ENCODE peak calls at places on chromosomes 11 and 22, in four cellular contexts. Z is astrocyte of the spinal cord, K is fibroblast of mammary gland, J is bronchial epithelial cell. S is an unnamed sample.

GRCh38 chr22:20422271-20422958 is 15.2 kb downstream of the SCARF2 start:
- DNase-seq in Z (peak), J (no peak), K (peak), S (peak)

GRCh38 chr11:122367809-122368231 is 251.8 kb upstream of the BLID start:
- DNase-seq in K (peak), Z (peak), J (peak), S (peak)

GRCh38 chr11:128879817-128880216 is 11.3 kb upstream of the KCNJ5 start:
- DNase-seq in J (no peak), Z (no peak), K (no peak), S (no peak)

GRCh38 chr11:6609502-6610015 is 2.5 kb downstream of the TAF10 start:
- DNase-seq in J (no peak), K (no peak), Z (no peak), S (no peak)

GRCh38 chr11:103016031-103016430 is 60.5 kb upstream of the MMP13 start:
- DNase-seq in J (no peak), Z (no peak), K (peak), S (no peak)

GRCh38 chr11:45150301-45150700 is 3.9 kb downstream of the PRDM11 start:
- DNase-seq in K (no peak), J (no peak), Z (no peak), S (no peak)

GRCh38 chr11:28123151-28123571 is 15.0 kb downstream of the METTL15 start:
- DNase-seq in Z (peak), J (no peak), K (peak), S (peak)

GRCh38 chr22:36411589-36412258 is 24.0 kb upstream of the MYH9 start:
- DNase-seq in J (no peak), Z (no peak), K (no peak), S (no peak)

GRCh38 chr22:37177221-37177620 is 10.8 kb downstream of the C1QTNF6 start:
- DNase-seq in K (no peak), Z (no peak), J (no peak), S (no peak)

GRCh38 chr22:18136563-18137320 is 13.2 kb upstream of the USP18 start:
- DNase-seq in K (no peak), J (no peak), Z (no peak), S (no peak)

GRCh38 chr11:119107538-119108150 is 500 bp downstream of the C2CD2L start:
- DNase-seq in K (no peak), J (no peak), Z (no peak), S (no peak)

GRCh38 chr11:70111269-70112016 is 33.3 kb downstream of the ANO1 start:
- DNase-seq in K (no peak), Z (peak), J (peak), S (peak)

GRCh38 chr22:30396871-30397655 is at the start of gene SEC14L2:
- DNase-seq in K (peak), Z (peak), J (peak), S (peak)

GRCh38 chr11:9639099-9639498 is 24.8 kb upstream of the SWAP70 start:
- DNase-seq in K (no peak), Z (no peak), J (no peak), S (no peak)

GRCh38 chr11:76791861-76792260 is 8.7 kb downstream of the TSKU start:
- DNase-seq in K (peak), J (peak), Z (peak), S (peak)

GRCh38 chr11:68741536-68741935 is 9.8 kb downstream of the TESMIN start:
- DNase-seq in J (no peak), K (no peak), Z (no peak), S (peak)

GRCh38 chr22:36797988-36798670 is 18.7 kb downstream of the PVALB start:
- DNase-seq in Z (no peak), J (no peak), K (no peak), S (no peak)

GRCh38 chr22:41557401-41558240 is 3.2 kb upstream of the CSDC2 start:
- DNase-seq in Z (peak), K (peak), J (peak), S (peak)

GRCh38 chr11:69940246-69940610 is 121.0 kb upstream of the FGF3 start:
- DNase-seq in Z (no peak), J (no peak), K (no peak), S (no peak)

GRCh38 chr22:19085233-19086043 is 36.8 kb downstream of the DGCR2 start:
- DNase-seq in Z (peak), J (peak), K (peak), S (peak)

GRCh38 chr11:33191456-33191855 is 30.2 kb upstream of the CSTF3 start:
- DNase-seq in Z (no peak), J (no peak), K (no peak), S (no peak)

GRCh38 chr11:6727971-6728890 is 43.5 kb downstream of the OR2AG2 start:
- DNase-seq in Z (no peak), K (no peak), J (no peak), S (no peak)

GRCh38 chr22:39144101-39144815 is 8.2 kb downstream of the CBX7 start:
- DNase-seq in K (peak), J (peak), Z (peak), S (peak)

GRCh38 chr22:40428796-40429195 is 58.4 kb downstream of the SGSM3 start:
- DNase-seq in J (no peak), K (no peak), Z (no peak), S (no peak)

GRCh38 chr11:115466122-115466521 is 38.1 kb downstream of the CADM1 start:
- DNase-seq in Z (no peak), K (no peak), J (no peak), S (no peak)

GRCh38 chr11:67463680-67464410 is 5.2 kb downstream of the TMEM134 start:
- DNase-seq in J (peak), Z (no peak), K (no peak), S (peak)

GRCh38 chr22:43188829-43189545 is 2.1 kb upstream of the TTLL12 start:
- DNase-seq in K (no peak), J (no peak), Z (no peak), S (no peak)

GRCh38 chr11:1547467-1548098 is 24.5 kb downstream of the DUSP8 start:
- DNase-seq in Z (no peak), K (no peak), J (no peak), S (no peak)

GRCh38 chr11:62860835-62861563 is 19.7 kb upstream of the SLC3A2 start:
- DNase-seq in K (no peak), Z (no peak), J (no peak), S (no peak)

GRCh38 chr11:124970925-124971324 is 16.9 kb downstream of the CCDC15 start:
- DNase-seq in J (peak), Z (peak), K (peak), S (peak)

GRCh38 chr11:130260080-130260627 is 54.6 kb downstream of the ZBTB44 start:
- DNase-seq in Z (no peak), J (no peak), K (no peak), S (no peak)

GRCh38 chr11:67117667-67118058 is 1.4 kb upstream of the KDM2A start:
- DNase-seq in K (no peak), Z (no peak), J (no peak), S (peak)

GRCh38 chr22:25942126-25942988 is 200.4 kb downstream of the MYO18B start:
- DNase-seq in Z (no peak), J (no peak), K (no peak), S (no peak)

GRCh38 chr11:12433571-12434061 is 56.2 kb downstream of the PARVA start:
- DNase-seq in J (no peak), K (peak), Z (peak), S (peak)
- H3K4me3 ChIP-seq in J (no peak), K (no peak), Z (no peak), S (no peak)

GRCh38 chr22:46367707-46368191 is 32.2 kb downstream of the TRMU start:
- DNase-seq in J (peak), K (peak), Z (peak), S (peak)
- TF ChIP-seq CTCF in J (peak), K (peak), Z (peak), S (peak)

DNA sequence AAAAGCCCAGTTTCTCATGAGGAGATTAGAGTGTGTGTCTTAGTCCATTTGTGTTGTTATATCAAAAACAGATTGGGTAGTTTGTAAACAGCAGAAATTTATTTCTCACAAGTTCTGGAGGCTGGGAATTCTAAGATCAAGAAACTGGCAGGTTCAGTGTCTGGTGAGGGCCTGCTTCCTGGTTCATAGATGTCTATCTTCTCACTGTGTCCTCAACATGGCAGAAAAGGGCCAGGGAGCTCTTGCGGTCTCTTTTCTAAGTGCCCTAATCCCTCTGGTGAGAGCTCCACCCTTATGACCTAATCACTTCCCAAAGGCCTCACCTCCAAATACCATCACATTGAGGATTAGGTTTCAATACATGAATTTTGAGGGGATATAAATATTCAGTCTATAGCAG is 25.5 kb upstream of the AMOTL1 start:
- DNase-seq in Z (no peak), K (no peak), J (no peak), S (no peak)
- H3K4me3 ChIP-seq in Z (no peak), K (no peak), J (no peak), S (no peak)

GRCh38 chr11:78868563-78868962 is 293.9 kb upstream of the NARS2 start:
- DNase-seq in J (no peak), Z (peak), K (no peak), S (no peak)
- TF ChIP-seq CTCF in J (no peak), Z (no peak), K (no peak), S (no peak)

GRCh38 chr11:90133560-90134145 is 810 bp upstream of the NAALAD2 start:
- DNase-seq in K (no peak), J (no peak), Z (no peak), S (no peak)
- H3K4me3 ChIP-seq in K (peak), J (no peak), Z (no peak), S (peak)

GRCh38 chr22:22526125-22526912 is 6.2 kb upstream of the ZNF280A start:
- DNase-seq in K (no peak), Z (no peak), J (no peak), S (no peak)
- TF ChIP-seq CTCF in K (no peak), Z (no peak), J (no peak), S (no peak)

GRCh38 chr22:49936973-49937757 is 18.7 kb downstream of the CRELD2 start:
- DNase-seq in J (no peak), K (no peak), Z (no peak), S (no peak)
- H3K4me3 ChIP-seq in J (no peak), K (no peak), Z (no peak), S (no peak)

DNA sequence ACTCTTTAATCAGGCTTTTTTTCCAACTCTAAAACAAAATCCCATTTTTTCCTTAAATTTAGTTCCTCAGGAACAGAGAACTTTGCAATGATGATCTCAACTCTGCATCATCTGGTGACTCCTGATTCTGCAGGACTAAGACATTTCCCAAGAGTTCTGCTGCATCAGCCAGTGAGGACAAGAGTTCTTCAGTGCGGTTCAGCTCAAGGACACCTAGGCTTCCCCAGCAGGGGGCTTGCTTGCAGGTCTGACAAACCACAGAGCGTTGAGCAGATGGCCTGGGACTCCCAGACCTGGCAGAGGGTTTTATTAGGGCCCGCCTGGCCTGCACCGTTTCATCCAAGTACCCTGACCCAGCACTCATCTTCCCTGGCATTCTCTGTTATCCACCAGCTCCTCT is 6.4 kb downstream of the CDCA5 start:
- DNase-seq in J (no peak), K (peak), Z (no peak), S (no peak)
- TF ChIP-seq CTCF in J (no peak), K (no peak), Z (no peak), S (no peak)

GRCh38 chr11:47578524-47579460 is at the start of the genes KBTBD4 and NDUFS3:
- DNase-seq in K (peak), J (peak), Z (peak), S (peak)

GRCh38 chr11:47571895-47572294 is 6.5 kb downstream of the PTPMT1 start:
- DNase-seq in J (peak), K (peak), Z (peak), S (peak)

GRCh38 chr11:47572715-47573255 is 6.0 kb downstream of the KBTBD4 start:
- DNase-seq in K (peak), J (no peak), Z (peak), S (no peak)

GRCh38 chr11:47573321-47573720 is 5.4 kb downstream of the KBTBD4 start:
- DNase-seq in Z (no peak), J (no peak), K (no peak), S (no peak)

DNA sequence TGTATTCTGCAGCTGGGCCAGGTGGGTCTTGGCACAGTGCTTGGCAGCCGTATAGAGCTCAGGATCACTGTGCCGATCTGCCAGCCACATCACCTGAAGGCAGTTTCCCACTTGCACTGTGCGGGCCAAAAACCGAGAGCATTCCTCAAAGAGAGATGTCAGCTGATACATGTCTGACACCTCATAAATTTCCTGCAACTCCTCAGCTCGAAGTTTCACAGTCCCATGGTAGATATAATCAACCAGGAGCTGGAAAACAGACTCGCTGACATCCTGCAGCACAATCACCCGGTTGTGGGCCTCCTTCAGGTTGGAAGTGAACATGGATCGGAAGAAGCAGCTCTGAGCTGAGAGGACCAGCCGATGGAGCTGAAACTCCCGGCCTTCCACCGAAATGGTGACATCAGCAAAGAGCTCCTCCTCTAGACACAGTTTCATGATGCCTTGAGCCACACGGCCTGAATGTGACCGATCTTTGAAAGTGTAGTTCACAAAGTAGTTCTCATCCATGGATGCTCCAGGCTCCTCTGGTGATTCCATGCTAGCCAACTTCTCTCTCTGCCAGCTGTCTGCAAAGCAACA is 1.2 kb downstream of the KBTBD4 start:
- DNase-seq in K (peak), Z (no peak), J (no peak), S (peak)
- H3K4me3 ChIP-seq in K (peak), Z (no peak), J (no peak), S (peak)